ENCODE peak calls at places on chromosomes 11 and 22, in ten cellular contexts. F is thoracic aorta, C is Peyer's patch, B is psoas muscle, O is transverse colon, A is RWPE1, V is left ventricle myocardium inferior, E is left lung, S is GM23338, G is adrenal gland. R is an unnamed sample.

GRCh38 chr11:120013325-120014250 is 124.3 kb downstream of the TRIM29 start:
- DNase-seq in O (peak; percentile 57), V (peak; percentile 44), F (no peak), G (peak; percentile 36), C (peak; percentile 76), E (no peak), S (peak; percentile 93), A (peak; percentile 50), B (no peak), R (peak; percentile 81)

GRCh38 chr22:47918276-47918928 is 1156.0 kb downstream of the TBC1D22A start:
- DNase-seq in O (peak; percentile 29), S (no peak), G (no peak), A (no peak), F (no peak), E (no peak), C (no peak), B (no peak), V (no peak), R (peak; percentile 83)

GRCh38 chr11:24234822-24235508 is 261.9 kb upstream of the LUZP2 start:
- DNase-seq in G (no peak), A (peak; percentile 23), S (peak; percentile 21), B (no peak), F (no peak), O (peak; percentile 67), V (no peak), C (no peak), E (peak; percentile 73), R (peak; percentile 19)

GRCh38 chr11:2466869-2467694 is 22.3 kb downstream of the KCNQ1 start:
- DNase-seq in C (no peak), S (no peak), F (no peak), G (peak; percentile 18), E (peak; percentile 63), O (no peak), B (no peak), V (no peak), A (no peak), R (no peak)

GRCh38 chr11:117916956-117917355 is 12.2 kb downstream of the TMPRSS13 start:
- DNase-seq in V (no peak), E (no peak), G (peak; percentile 4), S (no peak), A (no peak), C (no peak), F (no peak), B (no peak), O (no peak), R (no peak)

GRCh38 chr11:34146411-34146810 is 41.0 kb downstream of the NAT10 start:
- DNase-seq in O (no peak), S (no peak), C (no peak), F (no peak), B (no peak), G (no peak), V (no peak), E (peak; percentile 78), A (no peak), R (no peak)

GRCh38 chr22:42670921-42671709 is 21.9 kb upstream of the CYB5R3 start:
- DNase-seq in S (no peak), O (peak; percentile 22), B (no peak), F (no peak), A (no peak), G (no peak), C (no peak), E (no peak), V (no peak), R (no peak)

GRCh38 chr11:59172345-59173079 is 580 bp downstream of the DTX4 start:
- DNase-seq in V (no peak), E (peak; percentile 87), S (peak; percentile 52), O (peak; percentile 52), A (no peak), C (peak; percentile 69), F (no peak), B (no peak), G (no peak), R (peak; percentile 11)

GRCh38 chr11:125463590-125464265 is 32.3 kb downstream of the FEZ1 start:
- DNase-seq in F (no peak), E (no peak), O (no peak), C (no peak), A (no peak), S (no peak), G (no peak), V (no peak), B (no peak), R (no peak)

GRCh38 chr11:124923296-124923695 is 4.2 kb downstream of the HEPN1 start:
- DNase-seq in A (no peak), S (no peak), G (no peak), O (no peak), B (no peak), V (no peak), F (no peak), C (no peak), E (no peak), R (no peak)

GRCh38 chr11:14645247-14645912 is 1.8 kb downstream of the PDE3B start:
- DNase-seq in O (no peak), F (no peak), C (no peak), S (no peak), V (no peak), B (no peak), G (no peak), A (peak; percentile 43), E (no peak), R (no peak)

GRCh38 chr22:41380993-41381328 is 781 bp upstream of the TEF start:
- DNase-seq in C (no peak), A (peak; percentile 55), E (no peak), B (peak; percentile 94), V (no peak), O (peak; percentile 74), F (peak; percentile 62), G (peak; percentile 93), S (no peak), R (no peak)

GRCh38 chr11:95521862-95522261 is 267.7 kb downstream of the FAM76B start:
- DNase-seq in G (no peak), E (no peak), B (no peak), A (no peak), C (no peak), F (no peak), S (no peak), V (no peak), O (no peak), R (no peak)

GRCh38 chr11:34449013-34449412 is 10.3 kb downstream of the CAT start:
- DNase-seq in S (no peak), A (no peak), F (no peak), C (no peak), G (no peak), E (no peak), B (no peak), O (no peak), V (no peak), R (no peak)

GRCh38 chr11:108635106-108635505 is 29.8 kb upstream of the DDX10 start:
- DNase-seq in B (no peak), S (no peak), O (no peak), G (no peak), E (no peak), F (no peak), C (no peak), V (no peak), A (peak; percentile 9), R (no peak)

GRCh38 chr11:114318361-114318760 is 22.2 kb downstream of the NNMT start:
- DNase-seq in C (no peak), A (no peak), E (no peak), O (no peak), F (no peak), G (no peak), V (no peak), S (peak; percentile 30), B (no peak), R (no peak)

DNA sequence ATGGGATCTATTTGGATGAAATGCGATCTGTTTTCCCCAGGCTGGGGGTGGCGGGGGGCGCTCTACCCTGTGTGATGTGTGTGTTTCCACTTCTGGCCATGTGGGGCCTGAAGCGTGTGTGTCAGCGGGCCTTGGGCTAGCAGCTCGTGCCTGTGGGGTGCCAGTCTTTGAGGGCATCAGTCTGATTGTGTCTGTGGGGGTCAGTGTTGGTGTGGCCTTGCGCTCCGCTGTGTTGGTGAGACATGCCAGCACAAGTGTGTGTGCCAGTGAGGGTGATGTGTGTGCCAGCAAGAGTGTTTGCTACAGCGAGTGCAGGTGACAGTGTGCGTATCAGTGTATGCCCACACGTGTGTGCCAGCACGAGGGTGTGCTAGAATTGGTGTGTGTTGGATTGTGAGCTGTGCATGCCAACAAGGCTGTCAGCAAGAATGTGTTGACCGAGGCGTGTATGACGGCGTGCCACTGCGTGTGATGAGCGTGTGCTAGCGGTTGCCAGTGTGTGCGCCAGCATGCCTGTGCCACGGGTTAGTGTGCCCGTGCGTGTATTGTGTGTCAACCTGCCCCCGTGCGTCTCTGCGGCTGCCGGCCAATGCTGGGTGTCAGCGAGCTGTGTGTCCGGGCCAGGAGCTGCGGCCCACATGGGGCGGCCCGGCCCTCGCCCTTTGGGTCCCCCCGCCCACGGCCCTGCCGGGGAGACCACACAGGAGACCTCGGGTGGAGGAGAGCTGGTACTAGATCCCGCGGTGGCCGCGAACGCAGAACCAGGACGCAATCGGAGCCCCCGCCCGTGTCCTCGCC is 519 bp downstream of the ARRB1 start:
- DNase-seq in C (peak; percentile 77), G (peak; percentile 72), E (peak; percentile 88), V (peak; percentile 59), F (no peak), S (peak; percentile 74), B (peak; percentile 78), A (no peak), O (peak; percentile 61), R (peak; percentile 57)
- H3K27ac ChIP-seq in C (peak overlapping the region; percentile 94), G (no peak overlapping the region), E (peak overlapping the region; percentile 93), V (peak overlapping the region; percentile 94), F (no peak overlapping the region), S (no peak overlapping the region), B (peak overlapping the region; percentile 78), A (no peak overlapping the region), O (peak overlapping the region; percentile 91), R (peak overlapping the region; percentile 90)

GRCh38 chr11:22276535-22276934 is 61.6 kb upstream of the SLC17A6 start:
- DNase-seq in C (no peak), V (no peak), E (no peak), O (no peak), A (no peak), F (no peak), G (no peak), B (no peak), S (no peak), R (no peak)
- TF ChIP-seq CTCF in C (no peak), V (no peak), E (no peak), O (no peak), A (no peak), F (no peak), G (no peak), B (no peak), S (no peak), R (no peak)

DNA sequence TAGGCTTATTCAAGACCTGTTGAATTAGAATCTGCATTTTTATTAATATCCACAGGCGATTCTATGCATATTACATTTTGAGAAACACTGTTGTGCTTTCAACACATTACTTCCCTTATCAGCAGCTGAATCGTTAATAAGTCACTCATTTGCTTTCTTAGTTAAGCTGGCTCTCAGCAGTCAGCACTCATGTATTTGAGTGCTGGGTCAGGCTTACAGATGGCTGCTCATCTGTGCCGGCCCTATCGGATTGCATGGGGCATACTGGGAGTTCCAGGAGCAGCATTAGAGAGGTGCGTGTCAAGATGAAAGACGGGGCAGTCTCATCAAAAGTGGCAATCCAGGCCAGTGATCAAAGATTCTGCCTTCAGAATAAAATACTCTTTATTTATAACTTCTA is 10.8 kb upstream of the OR51L1 start:
- DNase-seq in A (no peak), F (no peak), E (no peak), O (no peak), C (no peak), B (no peak), V (no peak), G (no peak), S (no peak), R (no peak)
- H3K27ac ChIP-seq in A (no peak overlapping the region), F (no peak overlapping the region), E (no peak overlapping the region), O (no peak overlapping the region), C (no peak overlapping the region), B (no peak overlapping the region), V (no peak overlapping the region), G (no peak overlapping the region), S (no peak overlapping the region), R (no peak overlapping the region)

GRCh38 chr22:29476116-29476515 is 3.9 kb upstream of the NEFH start:
- DNase-seq in B (no peak), A (no peak), O (no peak), F (no peak), G (no peak), C (no peak), E (no peak), S (peak; percentile 28), V (no peak), R (no peak)
- TF ChIP-seq CTCF in B (no peak), A (no peak), O (no peak), F (no peak), G (no peak), C (no peak), E (no peak), S (no peak), V (no peak), R (no peak)

R was measured in WERI-Rb-1.